ENCODE peak calls at places on chromosomes 2 and 18, in eight cellular contexts. One of them, this sample, is unnamed.
A peak's percentile ranks its signal among the peaks of the same experiment; 100 is the strongest.

GRCh38 chr2:157426477-157426994 is 17.4 kb downstream of the CYTIP start:
- DNase-seq in activated CD4-positive, CD25-positive, alpha-beta regulatory T cell treated with anti-CD3 and anti-CD28 coated beads, Interleukin-2, amount 50 U/mL, for 16 hours: no peak
- DNase-seq in kidney tubule cell: no peak
- DNase-seq in CD8-positive, alpha-beta T cell: no peak
- DNase-seq in stimulated activated CD4-positive, alpha-beta T cell treated with anti-CD3 and anti-CD28 coated beads, Interleukin-1b, Interleukin-23, amount 100 ng/mL, for 48 hours: no peak
- DNase-seq in T-helper 2 cell: no peak
- DNase-seq in glomerular endothelial cell: no peak
- DNase-seq in iPS-NIHi11: no peak
- DNase-seq in this sample: no peak

GRCh38 chr2:23669413-23670244 is 257.3 kb downstream of the ATAD2B start:
- DNase-seq in activated CD4-positive, CD25-positive, alpha-beta regulatory T cell treated with anti-CD3 and anti-CD28 coated beads, Interleukin-2, amount 50 U/mL, for 16 hours: no peak
- DNase-seq in kidney tubule cell: peak; percentile 89
- DNase-seq in CD8-positive, alpha-beta T cell: no peak
- DNase-seq in stimulated activated CD4-positive, alpha-beta T cell treated with anti-CD3 and anti-CD28 coated beads, Interleukin-1b, Interleukin-23, amount 100 ng/mL, for 48 hours: no peak
- DNase-seq in T-helper 2 cell: no peak
- DNase-seq in glomerular endothelial cell: no peak
- DNase-seq in iPS-NIHi11: no peak
- DNase-seq in this sample: no peak

GRCh38 chr2:210577263-210578071 is 21.1 kb downstream of the CPS1 start:
- DNase-seq in activated CD4-positive, CD25-positive, alpha-beta regulatory T cell treated with anti-CD3 and anti-CD28 coated beads, Interleukin-2, amount 50 U/mL, for 16 hours: no peak
- DNase-seq in kidney tubule cell: peak; percentile 53
- DNase-seq in CD8-positive, alpha-beta T cell: no peak
- DNase-seq in stimulated activated CD4-positive, alpha-beta T cell treated with anti-CD3 and anti-CD28 coated beads, Interleukin-1b, Interleukin-23, amount 100 ng/mL, for 48 hours: no peak
- DNase-seq in T-helper 2 cell: no peak
- DNase-seq in glomerular endothelial cell: peak; percentile 1
- DNase-seq in iPS-NIHi11: peak; percentile 69
- DNase-seq in this sample: no peak

GRCh38 chr18:51134721-51135120 is 62.8 kb downstream of the MEX3C start:
- DNase-seq in activated CD4-positive, CD25-positive, alpha-beta regulatory T cell treated with anti-CD3 and anti-CD28 coated beads, Interleukin-2, amount 50 U/mL, for 16 hours: no peak
- DNase-seq in kidney tubule cell: no peak
- DNase-seq in CD8-positive, alpha-beta T cell: no peak
- DNase-seq in stimulated activated CD4-positive, alpha-beta T cell treated with anti-CD3 and anti-CD28 coated beads, Interleukin-1b, Interleukin-23, amount 100 ng/mL, for 48 hours: no peak
- DNase-seq in T-helper 2 cell: no peak
- DNase-seq in glomerular endothelial cell: no peak
- DNase-seq in iPS-NIHi11: no peak
- DNase-seq in this sample: no peak

GRCh38 chr2:201120500-201120899 is 4.5 kb downstream of the CFLAR start:
- DNase-seq in activated CD4-positive, CD25-positive, alpha-beta regulatory T cell treated with anti-CD3 and anti-CD28 coated beads, Interleukin-2, amount 50 U/mL, for 16 hours: no peak
- DNase-seq in kidney tubule cell: no peak
- DNase-seq in CD8-positive, alpha-beta T cell: no peak
- DNase-seq in stimulated activated CD4-positive, alpha-beta T cell treated with anti-CD3 and anti-CD28 coated beads, Interleukin-1b, Interleukin-23, amount 100 ng/mL, for 48 hours: no peak
- DNase-seq in T-helper 2 cell: no peak
- DNase-seq in glomerular endothelial cell: no peak
- DNase-seq in iPS-NIHi11: no peak
- DNase-seq in this sample: no peak

GRCh38 chr18:42953306-42953705 is 162.2 kb downstream of the RIT2 start:
- DNase-seq in activated CD4-positive, CD25-positive, alpha-beta regulatory T cell treated with anti-CD3 and anti-CD28 coated beads, Interleukin-2, amount 50 U/mL, for 16 hours: no peak
- DNase-seq in kidney tubule cell: no peak
- DNase-seq in CD8-positive, alpha-beta T cell: no peak
- DNase-seq in stimulated activated CD4-positive, alpha-beta T cell treated with anti-CD3 and anti-CD28 coated beads, Interleukin-1b, Interleukin-23, amount 100 ng/mL, for 48 hours: no peak
- DNase-seq in T-helper 2 cell: no peak
- DNase-seq in glomerular endothelial cell: no peak
- DNase-seq in iPS-NIHi11: no peak
- DNase-seq in this sample: no peak

GRCh38 chr18:8461544-8461943 is 147.7 kb upstream of the RAB12 start:
- DNase-seq in activated CD4-positive, CD25-positive, alpha-beta regulatory T cell treated with anti-CD3 and anti-CD28 coated beads, Interleukin-2, amount 50 U/mL, for 16 hours: no peak
- DNase-seq in kidney tubule cell: no peak
- DNase-seq in CD8-positive, alpha-beta T cell: no peak
- DNase-seq in stimulated activated CD4-positive, alpha-beta T cell treated with anti-CD3 and anti-CD28 coated beads, Interleukin-1b, Interleukin-23, amount 100 ng/mL, for 48 hours: no peak
- DNase-seq in T-helper 2 cell: no peak
- DNase-seq in glomerular endothelial cell: no peak
- DNase-seq in iPS-NIHi11: peak; percentile 35
- DNase-seq in this sample: no peak

GRCh38 chr2:232365621-232366321 is 12.8 kb upstream of the ALPP start:
- DNase-seq in activated CD4-positive, CD25-positive, alpha-beta regulatory T cell treated with anti-CD3 and anti-CD28 coated beads, Interleukin-2, amount 50 U/mL, for 16 hours: no peak
- DNase-seq in kidney tubule cell: peak; percentile 60
- DNase-seq in CD8-positive, alpha-beta T cell: no peak
- DNase-seq in stimulated activated CD4-positive, alpha-beta T cell treated with anti-CD3 and anti-CD28 coated beads, Interleukin-1b, Interleukin-23, amount 100 ng/mL, for 48 hours: no peak
- DNase-seq in T-helper 2 cell: no peak
- DNase-seq in glomerular endothelial cell: no peak
- DNase-seq in iPS-NIHi11: peak; percentile 75
- DNase-seq in this sample: peak; percentile 31

GRCh38 chr2:144522741-144523605 is 3.1 kb upstream of the ZEB2 start:
- DNase-seq in activated CD4-positive, CD25-positive, alpha-beta regulatory T cell treated with anti-CD3 and anti-CD28 coated beads, Interleukin-2, amount 50 U/mL, for 16 hours: no peak
- DNase-seq in kidney tubule cell: no peak
- DNase-seq in CD8-positive, alpha-beta T cell: no peak
- DNase-seq in stimulated activated CD4-positive, alpha-beta T cell treated with anti-CD3 and anti-CD28 coated beads, Interleukin-1b, Interleukin-23, amount 100 ng/mL, for 48 hours: no peak
- DNase-seq in T-helper 2 cell: no peak
- DNase-seq in glomerular endothelial cell: no peak
- DNase-seq in iPS-NIHi11: peak; percentile 45
- DNase-seq in this sample: no peak

GRCh38 chr2:42974697-42975357 is 182.4 kb upstream of the HAAO start:
- DNase-seq in activated CD4-positive, CD25-positive, alpha-beta regulatory T cell treated with anti-CD3 and anti-CD28 coated beads, Interleukin-2, amount 50 U/mL, for 16 hours: no peak
- DNase-seq in kidney tubule cell: peak; percentile 90
- DNase-seq in CD8-positive, alpha-beta T cell: peak; percentile 45
- DNase-seq in stimulated activated CD4-positive, alpha-beta T cell treated with anti-CD3 and anti-CD28 coated beads, Interleukin-1b, Interleukin-23, amount 100 ng/mL, for 48 hours: peak; percentile 46
- DNase-seq in T-helper 2 cell: peak; percentile 12
- DNase-seq in glomerular endothelial cell: no peak
- DNase-seq in iPS-NIHi11: peak; percentile 89
- DNase-seq in this sample: peak; percentile 61

GRCh38 chr2:157480182-157480961 is 36.5 kb upstream of the CYTIP start:
- DNase-seq in activated CD4-positive, CD25-positive, alpha-beta regulatory T cell treated with anti-CD3 and anti-CD28 coated beads, Interleukin-2, amount 50 U/mL, for 16 hours: no peak
- DNase-seq in kidney tubule cell: no peak
- DNase-seq in CD8-positive, alpha-beta T cell: no peak
- DNase-seq in stimulated activated CD4-positive, alpha-beta T cell treated with anti-CD3 and anti-CD28 coated beads, Interleukin-1b, Interleukin-23, amount 100 ng/mL, for 48 hours: peak; percentile 77
- DNase-seq in T-helper 2 cell: no peak
- DNase-seq in glomerular endothelial cell: no peak
- DNase-seq in iPS-NIHi11: no peak
- DNase-seq in this sample: peak; percentile 82

GRCh38 chr2:74747411-74748080 is 86.4 kb upstream of the HK2 start:
- DNase-seq in activated CD4-positive, CD25-positive, alpha-beta regulatory T cell treated with anti-CD3 and anti-CD28 coated beads, Interleukin-2, amount 50 U/mL, for 16 hours: no peak
- DNase-seq in kidney tubule cell: no peak
- DNase-seq in CD8-positive, alpha-beta T cell: no peak
- DNase-seq in stimulated activated CD4-positive, alpha-beta T cell treated with anti-CD3 and anti-CD28 coated beads, Interleukin-1b, Interleukin-23, amount 100 ng/mL, for 48 hours: no peak
- DNase-seq in T-helper 2 cell: no peak
- DNase-seq in glomerular endothelial cell: no peak
- DNase-seq in iPS-NIHi11: no peak
- DNase-seq in this sample: no peak

GRCh38 chr2:197883354-197884032 is 79.1 kb downstream of the PLCL1 start:
- DNase-seq in activated CD4-positive, CD25-positive, alpha-beta regulatory T cell treated with anti-CD3 and anti-CD28 coated beads, Interleukin-2, amount 50 U/mL, for 16 hours: no peak
- DNase-seq in kidney tubule cell: peak; percentile 47
- DNase-seq in CD8-positive, alpha-beta T cell: no peak
- DNase-seq in stimulated activated CD4-positive, alpha-beta T cell treated with anti-CD3 and anti-CD28 coated beads, Interleukin-1b, Interleukin-23, amount 100 ng/mL, for 48 hours: no peak
- DNase-seq in T-helper 2 cell: no peak
- DNase-seq in glomerular endothelial cell: no peak
- DNase-seq in iPS-NIHi11: no peak
- DNase-seq in this sample: no peak

GRCh38 chr18:59783138-59783537 is 85.9 kb upstream of the CCBE1 start:
- DNase-seq in activated CD4-positive, CD25-positive, alpha-beta regulatory T cell treated with anti-CD3 and anti-CD28 coated beads, Interleukin-2, amount 50 U/mL, for 16 hours: no peak
- DNase-seq in kidney tubule cell: peak; percentile 87
- DNase-seq in CD8-positive, alpha-beta T cell: no peak
- DNase-seq in stimulated activated CD4-positive, alpha-beta T cell treated with anti-CD3 and anti-CD28 coated beads, Interleukin-1b, Interleukin-23, amount 100 ng/mL, for 48 hours: peak; percentile 5
- DNase-seq in T-helper 2 cell: no peak
- DNase-seq in glomerular endothelial cell: peak; percentile 10
- DNase-seq in iPS-NIHi11: peak; percentile 43
- DNase-seq in this sample: peak; percentile 25

GRCh38 chr18:12703714-12704113 is 872 bp downstream of the PSMG2 start:
- DNase-seq in activated CD4-positive, CD25-positive, alpha-beta regulatory T cell treated with anti-CD3 and anti-CD28 coated beads, Interleukin-2, amount 50 U/mL, for 16 hours: no peak
- DNase-seq in kidney tubule cell: peak; percentile 38
- DNase-seq in CD8-positive, alpha-beta T cell: no peak
- DNase-seq in stimulated activated CD4-positive, alpha-beta T cell treated with anti-CD3 and anti-CD28 coated beads, Interleukin-1b, Interleukin-23, amount 100 ng/mL, for 48 hours: no peak
- DNase-seq in T-helper 2 cell: no peak
- DNase-seq in glomerular endothelial cell: no peak
- DNase-seq in iPS-NIHi11: no peak
- DNase-seq in this sample: peak; percentile 33

GRCh38 chr2:175030380-175031271 is 25.4 kb upstream of the CHN1 start:
- DNase-seq in activated CD4-positive, CD25-positive, alpha-beta regulatory T cell treated with anti-CD3 and anti-CD28 coated beads, Interleukin-2, amount 50 U/mL, for 16 hours: no peak
- DNase-seq in kidney tubule cell: peak; percentile 24
- DNase-seq in CD8-positive, alpha-beta T cell: no peak
- DNase-seq in stimulated activated CD4-positive, alpha-beta T cell treated with anti-CD3 and anti-CD28 coated beads, Interleukin-1b, Interleukin-23, amount 100 ng/mL, for 48 hours: peak; percentile 8
- DNase-seq in T-helper 2 cell: no peak
- DNase-seq in glomerular endothelial cell: no peak
- DNase-seq in iPS-NIHi11: peak; percentile 52
- DNase-seq in this sample: peak; percentile 44

GRCh38 chr2:174153757-174154680 is 94.3 kb downstream of the OLA1 start:
- DNase-seq in activated CD4-positive, CD25-positive, alpha-beta regulatory T cell treated with anti-CD3 and anti-CD28 coated beads, Interleukin-2, amount 50 U/mL, for 16 hours: no peak
- DNase-seq in kidney tubule cell: peak; percentile 20
- DNase-seq in CD8-positive, alpha-beta T cell: no peak
- DNase-seq in stimulated activated CD4-positive, alpha-beta T cell treated with anti-CD3 and anti-CD28 coated beads, Interleukin-1b, Interleukin-23, amount 100 ng/mL, for 48 hours: no peak
- DNase-seq in T-helper 2 cell: no peak
- DNase-seq in glomerular endothelial cell: no peak
- DNase-seq in iPS-NIHi11: no peak
- DNase-seq in this sample: no peak